ENCODE peak calls at places on chromosomes 16 and 17, in ten cellular contexts. One of them, this sample, is unnamed.
A peak's percentile ranks its signal among the peaks of the same experiment; 100 is the strongest.

GRCh38 chr16:27431773-27432599 is 30.0 kb downstream of the IL21R start:
- DNase-seq in A549: no peak
- DNase-seq in esophagus muscularis mucosa: peak; percentile 53
- DNase-seq in ovary: no peak
- DNase-seq in prostate gland: no peak
- DNase-seq in GM12878: no peak
- DNase-seq in IMR-90: peak; percentile 45
- DNase-seq in stomach: peak; percentile 21
- DNase-seq in breast epithelium: no peak
- DNase-seq in heart left ventricle: peak; percentile 2
- DNase-seq in this sample: no peak

GRCh38 chr16:31094088-31094423 is 541 bp downstream of the VKORC1 start:
- DNase-seq in ovary: no peak
- DNase-seq in stomach: no peak
- DNase-seq in esophagus muscularis mucosa: no peak
- DNase-seq in IMR-90: no peak
- DNase-seq in prostate gland: no peak
- DNase-seq in breast epithelium: no peak
- DNase-seq in GM12878: no peak
- DNase-seq in A549: no peak
- DNase-seq in heart left ventricle: no peak
- DNase-seq in this sample: no peak

GRCh38 chr17:19986941-19987714 is 9.5 kb upstream of the AKAP10 start:
- DNase-seq in stomach: no peak
- DNase-seq in ovary: no peak
- DNase-seq in breast epithelium: no peak
- DNase-seq in heart left ventricle: no peak
- DNase-seq in A549: no peak
- DNase-seq in IMR-90: no peak
- DNase-seq in GM12878: no peak
- DNase-seq in prostate gland: no peak
- DNase-seq in esophagus muscularis mucosa: no peak
- DNase-seq in this sample: no peak

GRCh38 chr17:57873261-57874057 is 23.6 kb upstream of the MRPS23 start:
- DNase-seq in breast epithelium: no peak
- DNase-seq in stomach: no peak
- DNase-seq in prostate gland: no peak
- DNase-seq in GM12878: no peak
- DNase-seq in ovary: no peak
- DNase-seq in IMR-90: no peak
- DNase-seq in heart left ventricle: no peak
- DNase-seq in A549: no peak
- DNase-seq in esophagus muscularis mucosa: no peak
- DNase-seq in this sample: no peak

GRCh38 chr16:51035110-51035498 is 116.0 kb downstream of the SALL1 start:
- DNase-seq in GM12878: no peak
- DNase-seq in IMR-90: no peak
- DNase-seq in stomach: no peak
- DNase-seq in breast epithelium: no peak
- DNase-seq in heart left ventricle: peak; percentile 38
- DNase-seq in esophagus muscularis mucosa: no peak
- DNase-seq in A549: no peak
- DNase-seq in ovary: no peak
- DNase-seq in prostate gland: no peak
- DNase-seq in this sample: peak; percentile 46

GRCh38 chr16:28951410-28951943 is 740 bp downstream of the NFATC2IP start:
- DNase-seq in IMR-90: no peak
- DNase-seq in GM12878: no peak
- DNase-seq in breast epithelium: no peak
- DNase-seq in A549: no peak
- DNase-seq in stomach: no peak
- DNase-seq in esophagus muscularis mucosa: no peak
- DNase-seq in heart left ventricle: peak; percentile 53
- DNase-seq in ovary: no peak
- DNase-seq in prostate gland: no peak
- DNase-seq in this sample: no peak

GRCh38 chr17:61234102-61234750 is 165.4 kb upstream of the TBX2 start:
- DNase-seq in esophagus muscularis mucosa: no peak
- DNase-seq in IMR-90: no peak
- DNase-seq in GM12878: no peak
- DNase-seq in breast epithelium: no peak
- DNase-seq in heart left ventricle: no peak
- DNase-seq in prostate gland: no peak
- DNase-seq in stomach: no peak
- DNase-seq in ovary: no peak
- DNase-seq in A549: no peak
- DNase-seq in this sample: no peak

GRCh38 chr17:62774338-62774737 is 33.8 kb downstream of the MARCHF10 start:
- DNase-seq in A549: no peak
- DNase-seq in breast epithelium: no peak
- DNase-seq in heart left ventricle: no peak
- DNase-seq in esophagus muscularis mucosa: no peak
- DNase-seq in GM12878: no peak
- DNase-seq in ovary: no peak
- DNase-seq in IMR-90: no peak
- DNase-seq in prostate gland: no peak
- DNase-seq in stomach: no peak
- DNase-seq in this sample: no peak

GRCh38 chr17:50565559-50566350 is 5.2 kb downstream of the CACNA1G start:
- DNase-seq in heart left ventricle: no peak
- DNase-seq in GM12878: no peak
- DNase-seq in IMR-90: peak; percentile 4
- DNase-seq in esophagus muscularis mucosa: no peak
- DNase-seq in ovary: peak; percentile 58
- DNase-seq in prostate gland: no peak
- DNase-seq in breast epithelium: no peak
- DNase-seq in stomach: no peak
- DNase-seq in A549: peak; percentile 69
- DNase-seq in this sample: no peak

GRCh38 chr17:46940692-46941404 is 17.9 kb downstream of the GOSR2 start:
- DNase-seq in GM12878: no peak
- DNase-seq in breast epithelium: peak; percentile 66
- DNase-seq in A549: peak; percentile 84
- DNase-seq in prostate gland: peak; percentile 60
- DNase-seq in esophagus muscularis mucosa: no peak
- DNase-seq in heart left ventricle: peak; percentile 72
- DNase-seq in IMR-90: peak; percentile 60
- DNase-seq in ovary: peak; percentile 65
- DNase-seq in stomach: peak; percentile 79
- DNase-seq in this sample: peak; percentile 31

GRCh38 chr17:76437467-76438402 is 15.2 kb downstream of the UBE2O start:
- DNase-seq in A549: no peak
- DNase-seq in stomach: no peak
- DNase-seq in ovary: no peak
- DNase-seq in esophagus muscularis mucosa: no peak
- DNase-seq in heart left ventricle: no peak
- DNase-seq in breast epithelium: no peak
- DNase-seq in IMR-90: no peak
- DNase-seq in prostate gland: no peak
- DNase-seq in GM12878: no peak
- DNase-seq in this sample: no peak

GRCh38 chr17:13030459-13031305 is 12.9 kb upstream of the ELAC2 start:
- DNase-seq in breast epithelium: no peak
- DNase-seq in IMR-90: peak; percentile 50
- DNase-seq in A549: peak; percentile 57
- DNase-seq in heart left ventricle: no peak
- DNase-seq in stomach: no peak
- DNase-seq in esophagus muscularis mucosa: no peak
- DNase-seq in ovary: peak; percentile 23
- DNase-seq in prostate gland: no peak
- DNase-seq in GM12878: no peak
- DNase-seq in this sample: no peak

GRCh38 chr17:36128411-36128978 is 24.9 kb downstream of the CCL4 start:
- DNase-seq in stomach: no peak
- DNase-seq in esophagus muscularis mucosa: no peak
- DNase-seq in GM12878: no peak
- DNase-seq in IMR-90: no peak
- DNase-seq in A549: no peak
- DNase-seq in prostate gland: no peak
- DNase-seq in ovary: no peak
- DNase-seq in breast epithelium: no peak
- DNase-seq in heart left ventricle: no peak
- DNase-seq in this sample: no peak

GRCh38 chr17:73231363-73231762 is 30.3 kb downstream of the CPSF4L start:
- DNase-seq in breast epithelium: no peak
- DNase-seq in prostate gland: no peak
- DNase-seq in GM12878: no peak
- DNase-seq in IMR-90: peak; percentile 25
- DNase-seq in A549: peak; percentile 23
- DNase-seq in heart left ventricle: no peak
- DNase-seq in ovary: no peak
- DNase-seq in esophagus muscularis mucosa: no peak
- DNase-seq in stomach: no peak
- DNase-seq in this sample: no peak

GRCh38 chr17:5942687-5943086 is 127.5 kb upstream of the WSCD1 start:
- DNase-seq in GM12878: no peak
- DNase-seq in esophagus muscularis mucosa: no peak
- DNase-seq in ovary: no peak
- DNase-seq in breast epithelium: no peak
- DNase-seq in A549: no peak
- DNase-seq in heart left ventricle: no peak
- DNase-seq in stomach: no peak
- DNase-seq in prostate gland: no peak
- DNase-seq in IMR-90: no peak
- DNase-seq in this sample: no peak

GRCh38 chr16:19086322-19087199 is 19.1 kb downstream of the COQ7 start:
- DNase-seq in esophagus muscularis mucosa: peak; percentile 95
- DNase-seq in heart left ventricle: peak; percentile 81
- DNase-seq in GM12878: peak; percentile 20
- DNase-seq in IMR-90: peak; percentile 91
- DNase-seq in ovary: peak; percentile 79
- DNase-seq in breast epithelium: peak; percentile 80
- DNase-seq in stomach: peak; percentile 89
- DNase-seq in A549: peak; percentile 97
- DNase-seq in prostate gland: peak; percentile 81
- DNase-seq in this sample: peak; percentile 39
- TF ChIP-seq POLR2A in esophagus muscularis mucosa: no peak
- TF ChIP-seq POLR2A in heart left ventricle: no peak
- TF ChIP-seq POLR2A in GM12878: peak; percentile 43
- TF ChIP-seq POLR2A in IMR-90: peak; percentile 51
- TF ChIP-seq POLR2A in ovary: no peak
- TF ChIP-seq POLR2A in breast epithelium: no peak
- TF ChIP-seq POLR2A in stomach: no peak
- TF ChIP-seq POLR2A in A549: peak; percentile 71
- TF ChIP-seq POLR2A in prostate gland: no peak
- TF ChIP-seq POLR2A in this sample: no peak

GRCh38 chr16:17304124-17304813 is 166.5 kb downstream of the XYLT1 start:
- DNase-seq in stomach: peak; percentile 70
- DNase-seq in heart left ventricle: no peak
- DNase-seq in GM12878: no peak
- DNase-seq in ovary: no peak
- DNase-seq in breast epithelium: no peak
- DNase-seq in prostate gland: peak; percentile 92
- DNase-seq in IMR-90: peak; percentile 17
- DNase-seq in esophagus muscularis mucosa: no peak
- DNase-seq in A549: no peak
- DNase-seq in this sample: no peak
- H3K4me1 ChIP-seq in stomach: peaks cover 69% of the 10 kb centered on the region
- H3K4me1 ChIP-seq in heart left ventricle: no peaks in the 10 kb centered on the region
- H3K4me1 ChIP-seq in GM12878: peaks cover 44% of the 10 kb centered on the region
- H3K4me1 ChIP-seq in ovary: peaks cover 14% of the 10 kb centered on the region
- H3K4me1 ChIP-seq in breast epithelium: peaks cover 7% of the 10 kb centered on the region
- H3K4me1 ChIP-seq in prostate gland: peaks cover 19% of the 10 kb centered on the region
- H3K4me1 ChIP-seq in IMR-90: no peaks in the 10 kb centered on the region
- H3K4me1 ChIP-seq in esophagus muscularis mucosa: peaks cover 22% of the 10 kb centered on the region
- H3K4me1 ChIP-seq in A549: no peaks in the 10 kb centered on the region
- H3K4me1 ChIP-seq in this sample: peaks cover 38% of the 10 kb centered on the region

GRCh38 chr16:21158208-21159110 is at the start of gene LDAF1:
- DNase-seq in A549: peak; percentile 64
- DNase-seq in IMR-90: peak; percentile 63
- DNase-seq in esophagus muscularis mucosa: peak; percentile 94
- DNase-seq in prostate gland: peak; percentile 87
- DNase-seq in stomach: peak; percentile 88
- DNase-seq in breast epithelium: peak; percentile 84
- DNase-seq in heart left ventricle: peak; percentile 85
- DNase-seq in ovary: peak; percentile 83
- DNase-seq in GM12878: no peak
- DNase-seq in this sample: peak; percentile 75
- TF ChIP-seq POLR2A in A549: no peak
- TF ChIP-seq POLR2A in IMR-90: no peak
- TF ChIP-seq POLR2A in esophagus muscularis mucosa: no peak
- TF ChIP-seq POLR2A in prostate gland: peak; percentile 89
- TF ChIP-seq POLR2A in stomach: no peak
- TF ChIP-seq POLR2A in breast epithelium: peak; percentile 29
- TF ChIP-seq POLR2A in heart left ventricle: no peak
- TF ChIP-seq POLR2A in ovary: no peak
- TF ChIP-seq POLR2A in GM12878: peak; percentile 49
- TF ChIP-seq POLR2A in this sample: peak; percentile 67

GRCh38 chr17:40337351-40337750 is 27.2 kb downstream of the GJD3 start:
- DNase-seq in prostate gland: no peak
- DNase-seq in breast epithelium: no peak
- DNase-seq in GM12878: no peak
- DNase-seq in A549: no peak
- DNase-seq in esophagus muscularis mucosa: no peak
- DNase-seq in heart left ventricle: no peak
- DNase-seq in IMR-90: no peak
- DNase-seq in stomach: no peak
- DNase-seq in ovary: no peak
- DNase-seq in this sample: no peak

GRCh38 chr17:40338058-40338457 is 26.5 kb downstream of the GJD3 start:
- DNase-seq in ovary: no peak
- DNase-seq in stomach: no peak
- DNase-seq in prostate gland: no peak
- DNase-seq in A549: no peak
- DNase-seq in esophagus muscularis mucosa: no peak
- DNase-seq in heart left ventricle: no peak
- DNase-seq in IMR-90: no peak
- DNase-seq in breast epithelium: no peak
- DNase-seq in GM12878: no peak
- DNase-seq in this sample: no peak

GRCh38 chr17:40339068-40339699 is 25.4 kb downstream of the GJD3 start:
- DNase-seq in ovary: no peak
- DNase-seq in A549: no peak
- DNase-seq in IMR-90: no peak
- DNase-seq in breast epithelium: no peak
- DNase-seq in esophagus muscularis mucosa: no peak
- DNase-seq in prostate gland: no peak
- DNase-seq in stomach: no peak
- DNase-seq in heart left ventricle: no peak
- DNase-seq in GM12878: no peak
- DNase-seq in this sample: peak; percentile 80

GRCh38 chr17:40333781-40334453 is 24.9 kb downstream of the RARA start:
- DNase-seq in GM12878: no peak
- DNase-seq in stomach: no peak
- DNase-seq in A549: no peak
- DNase-seq in IMR-90: no peak
- DNase-seq in breast epithelium: no peak
- DNase-seq in prostate gland: no peak
- DNase-seq in ovary: no peak
- DNase-seq in heart left ventricle: peak; percentile 13
- DNase-seq in esophagus muscularis mucosa: no peak
- DNase-seq in this sample: peak; percentile 87

DNA sequence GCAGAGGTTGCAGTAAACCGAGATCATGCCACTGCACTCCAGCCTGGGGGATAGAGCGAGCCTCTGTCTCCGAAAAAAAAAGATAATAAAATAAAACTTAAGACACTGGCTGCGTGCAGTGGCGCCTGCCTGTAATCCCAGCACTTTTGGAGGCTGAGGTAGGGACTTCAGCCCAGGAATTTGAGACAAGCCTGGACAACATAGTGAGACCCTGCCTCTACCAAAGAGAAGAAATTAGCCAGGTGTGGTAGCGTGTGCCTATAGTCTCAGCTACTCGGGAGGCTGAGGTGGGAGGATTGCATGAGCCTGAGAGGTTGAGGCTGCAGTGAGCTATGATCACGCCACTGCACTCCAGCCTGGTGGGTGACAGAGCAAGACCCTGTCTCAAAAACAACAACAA is 26.6 kb downstream of the RARA start:
- DNase-seq in stomach: no peak
- DNase-seq in breast epithelium: no peak
- DNase-seq in IMR-90: no peak
- DNase-seq in esophagus muscularis mucosa: no peak
- DNase-seq in prostate gland: no peak
- DNase-seq in heart left ventricle: no peak
- DNase-seq in ovary: no peak
- DNase-seq in A549: no peak
- DNase-seq in GM12878: no peak
- DNase-seq in this sample: no peak
- H3K4me1 ChIP-seq in stomach: peaks cover 96% of the 10 kb centered on the region
- H3K4me1 ChIP-seq in breast epithelium: peaks cover 52% of the 10 kb centered on the region
- H3K4me1 ChIP-seq in IMR-90: peaks cover 34% of the 10 kb centered on the region
- H3K4me1 ChIP-seq in esophagus muscularis mucosa: peaks cover 84% of the 10 kb centered on the region
- H3K4me1 ChIP-seq in prostate gland: peaks cover 28% of the 10 kb centered on the region
- H3K4me1 ChIP-seq in heart left ventricle: peaks cover 88% of the 10 kb centered on the region
- H3K4me1 ChIP-seq in ovary: peaks cover 52% of the 10 kb centered on the region
- H3K4me1 ChIP-seq in A549: peaks cover 64% of the 10 kb centered on the region
- H3K4me1 ChIP-seq in GM12878: peaks cover 21% of the 10 kb centered on the region
- H3K4me1 ChIP-seq in this sample: peaks cover 89% of the 10 kb centered on the region

This sample was measured in gastrocnemius medialis.